ENCODE peak calls at places on chromosomes 11 and 22, in five cellular contexts. A is left lobe of liver, D is Right ventricle myocardium inferior, X is NCI-H460, Y is A172. R is an unnamed sample.
A peak's percentile ranks its signal among the peaks of the same experiment; 100 is the strongest.

GRCh38 chr11:49995559-49995958 is 13.2 kb upstream of the OR4C12 start:
- DNase-seq in A (peak; percentile 51), D (no peak), X (peak; percentile 52), Y (peak; percentile 67), R (no peak)

GRCh38 chr22:33579448-33580093 is 340.7 kb downstream of the LARGE1 start:
- DNase-seq in A (peak; percentile 72), D (no peak), X (peak; percentile 26), Y (peak; percentile 13), R (no peak)

GRCh38 chr11:131833371-131833770 is 463.0 kb downstream of the NTM start:
- DNase-seq in A (no peak), D (no peak), X (no peak), Y (no peak), R (no peak)

GRCh38 chr22:49670610-49671330 is 156.9 kb downstream of the BRD1 start:
- DNase-seq in A (no peak), D (peak; percentile 53), X (no peak), Y (no peak), R (no peak)

GRCh38 chr22:49168219-49168813 is 659.4 kb downstream of the BRD1 start:
- DNase-seq in A (no peak), D (peak; percentile 23), X (no peak), Y (no peak), R (no peak)

GRCh38 chr11:86486261-86487030 is 111.8 kb downstream of the CCDC81 start:
- DNase-seq in A (no peak), D (no peak), X (no peak), Y (peak; percentile 72), R (no peak)

GRCh38 chr11:10544491-10545470 is 3.8 kb upstream of the RNF141 start:
- DNase-seq in A (no peak), D (peak; percentile 42), X (no peak), Y (no peak), R (no peak)

GRCh38 chr11:65274734-65275682 is 13.2 kb downstream of the POLA2 start:
- DNase-seq in A (peak; percentile 85), D (peak; percentile 79), X (peak; percentile 71), Y (peak; percentile 98), R (peak; percentile 29)

GRCh38 chr11:3161309-3161708 is 3.8 kb downstream of the OSBPL5 start:
- DNase-seq in A (no peak), D (peak; percentile 53), X (no peak), Y (no peak), R (no peak)

GRCh38 chr22:36010913-36011312 is 17.7 kb downstream of the RBFOX2 start:
- DNase-seq in A (no peak), D (no peak), X (no peak), Y (peak; percentile 27), R (no peak)

GRCh38 chr22:43592470-43592869 is 180.7 kb downstream of the MPPED1 start:
- DNase-seq in A (no peak), D (no peak), X (no peak), Y (no peak), R (no peak)

GRCh38 chr11:27312110-27312509 is 50.9 kb downstream of the CCDC34 start:
- DNase-seq in A (no peak), D (no peak), X (no peak), Y (no peak), R (no peak)

GRCh38 chr22:41369089-41369745 is 12.5 kb upstream of the TEF start:
- DNase-seq in A (no peak), D (no peak), X (no peak), Y (no peak), R (no peak)

GRCh38 chr11:1072116-1072820 is 2.4 kb upstream of the MUC2 start:
- DNase-seq in A (no peak), D (peak; percentile 68), X (no peak), Y (peak; percentile 94), R (no peak)

GRCh38 chr11:99683933-99684332 is 663.2 kb downstream of the CNTN5 start:
- DNase-seq in A (no peak), D (no peak), X (no peak), Y (no peak), R (no peak)

GRCh38 chr11:64885367-64886286 is 7.2 kb upstream of the EHD1 start:
- DNase-seq in A (no peak), D (no peak), X (peak; percentile 32), Y (peak; percentile 77), R (no peak)

GRCh38 chr22:22943521-22944267 is 56.1 kb downstream of the IGLL5 start:
- DNase-seq in A (peak; percentile 37), D (no peak), X (no peak), Y (no peak), R (no peak)

GRCh38 chr11:17979770-17980371 is 33.0 kb downstream of the SERGEF start:
- DNase-seq in A (no peak), D (no peak), X (peak; percentile 26), Y (peak; percentile 44), R (no peak)

GRCh38 chr11:70371241-70371640 is 27.1 kb upstream of the CTTN start:
- DNase-seq in A (no peak), D (no peak), X (no peak), Y (no peak), R (no peak)

GRCh38 chr11:1341928-1342524 is 32.6 kb upstream of the TOLLIP start:
- DNase-seq in A (peak; percentile 19), D (no peak), X (peak; percentile 18), Y (peak; percentile 75), R (no peak)

GRCh38 chr11:119101759-119102423 is at the start of gene DPAGT1:
- DNase-seq in A (peak; percentile 90), D (peak; percentile 94), X (peak; percentile 96), Y (peak; percentile 89), R (peak; percentile 33)

GRCh38 chr11:45743556-45744468 is 61.1 kb upstream of the SLC35C1 start:
- DNase-seq in A (no peak), D (no peak), X (no peak), Y (no peak), R (no peak)

GRCh38 chr22:38136607-38137006 is 26.1 kb upstream of the BAIAP2L2 start:
- DNase-seq in A (no peak), D (no peak), X (no peak), Y (no peak), R (no peak)

GRCh38 chr22:48337957-48338792 is 1489.5 kb downstream of the BRD1 start:
- DNase-seq in A (no peak), D (no peak), X (no peak), Y (no peak), R (no peak)

GRCh38 chr11:66768088-66768521 is 39.1 kb upstream of the SPTBN2 start:
- DNase-seq in A (no peak), D (no peak), X (no peak), Y (no peak), R (no peak)

GRCh38 chr11:122727101-122727929 is 71.8 kb downstream of the UBASH3B start:
- DNase-seq in A (no peak), D (no peak), X (no peak), Y (no peak), R (no peak)

GRCh38 chr22:38718414-38718813 is 12.7 kb downstream of the GTPBP1 start:
- DNase-seq in A (no peak), D (no peak), X (peak; percentile 41), Y (peak; percentile 83), R (peak; percentile 22)

GRCh38 chr11:47516155-47516554 is 36.8 kb downstream of the CELF1 start:
- DNase-seq in A (no peak), D (no peak), X (no peak), Y (no peak), R (no peak)

GRCh38 chr11:120293038-120293800 is 31.9 kb upstream of the TLCD5 start:
- DNase-seq in A (no peak), D (no peak), X (no peak), Y (no peak), R (no peak)

R was measured in GOT3.